ENCODE peak calls at places on chromosomes 7 and 10, in eight cellular contexts. V is activated effector memory CD4-positive, alpha-beta T cell treated with Interleukin-2 at 50 U/mL for 16 hours; Q is pulmonary artery endothelial cell; M is T-helper 1 cell; H is DMS53; T is fibroblast of the conjunctiva; E is activated naive CD4-positive, alpha-beta T cell treated with anti-CD3 and anti-CD28 coated beads, Interleukin-2, amount 50 U/mL, for 16 hours; Y is fibroblast of pulmonary artery. C is an unnamed sample.

GRCh38 chr10:91296471-91296870 is 76.0 kb downstream of the PCGF5 start:
- DNase-seq in Q (no peak), M (no peak), H (peak), T (no peak), Y (peak), E (no peak), V (no peak), C (no peak)

GRCh38 chr10:13624630-13625029 is 37.9 kb downstream of the PRPF18 start:
- DNase-seq in V (no peak), Y (no peak), E (no peak), T (no peak), H (no peak), Q (no peak), M (no peak), C (no peak)

GRCh38 chr7:27677912-27678612 is 15.4 kb upstream of the HIBADH start:
- DNase-seq in Q (peak), M (no peak), V (no peak), Y (peak), T (peak), H (peak), E (no peak), C (no peak)

GRCh38 chr7:47634273-47634672 is 52.4 kb upstream of the TNS3 start:
- DNase-seq in Y (no peak), M (no peak), E (no peak), V (no peak), Q (no peak), H (no peak), T (no peak), C (no peak)

GRCh38 chr7:32958046-32959025 is 1.1 kb downstream of the FKBP9 start:
- DNase-seq in Y (peak), Q (no peak), H (peak), M (no peak), E (no peak), V (no peak), T (peak), C (no peak)

GRCh38 chr7:41103331-41103730 is 599.6 kb downstream of the INHBA start:
- DNase-seq in M (no peak), Q (no peak), E (no peak), T (no peak), H (no peak), V (no peak), Y (peak), C (no peak)

GRCh38 chr7:137480824-137481365 is 137.4 kb upstream of the PTN start:
- DNase-seq in Y (no peak), H (no peak), M (no peak), V (no peak), E (no peak), T (no peak), Q (no peak), C (no peak)

GRCh38 chr7:64879097-64879730 is 23.9 kb upstream of the ZNF273 start:
- DNase-seq in Q (no peak), E (no peak), H (peak), Y (no peak), M (no peak), V (no peak), T (no peak), C (no peak)

GRCh38 chr10:67725567-67725966 is 29.6 kb upstream of the CTNNA3 start:
- DNase-seq in Q (no peak), H (no peak), M (no peak), V (no peak), E (no peak), T (no peak), Y (no peak), C (no peak)

GRCh38 chr7:36224916-36225858 is 72.1 kb downstream of the EEPD1 start:
- DNase-seq in E (no peak), T (no peak), H (no peak), M (no peak), Y (peak), V (no peak), Q (no peak), C (no peak)

C was measured in NK-92 treated with Interleukin-12 subunit alpha and Interleukin-12 subunit beta, amount 100 ng/mL, for 24 hours.